ENCODE peak calls at places on chromosomes 16 and 17, in five cellular contexts. F, Z, A, D and G are unnamed samples.

GRCh38 chr16:4077083-4077714 is 39.0 kb downstream of the ADCY9 start:
- DNase-seq in F (no peak), Z (no peak), A (no peak), D (no peak), G (no peak)

GRCh38 chr16:3317315-3317999 is 12.2 kb downstream of the ZNF75A start:
- DNase-seq in F (no peak), Z (peak), A (no peak), D (no peak), G (no peak)

GRCh38 chr16:64202571-64202970 is 919.3 kb downstream of the CDH11 start:
- DNase-seq in F (no peak), Z (no peak), A (no peak), D (no peak), G (no peak)

GRCh38 chr17:75267403-75268232 is 3.4 kb downstream of the MIF4GD start:
- DNase-seq in F (no peak), Z (no peak), A (no peak), D (no peak), G (no peak)

GRCh38 chr17:35708149-35708548 is 23.3 kb upstream of the RASL10B start:
- DNase-seq in F (no peak), Z (no peak), A (no peak), D (no peak), G (no peak)

GRCh38 chr17:50534222-50534978 is 1.9 kb downstream of the EPN3 start:
- DNase-seq in F (no peak), Z (no peak), A (no peak), D (no peak), G (no peak)

GRCh38 chr16:3155972-3156371 is 21.1 kb downstream of the ZNF213 start:
- DNase-seq in F (no peak), Z (no peak), A (no peak), D (no peak), G (no peak)

GRCh38 chr16:1532081-1532760 is 1.2 kb upstream of the TMEM204 start:
- DNase-seq in F (no peak), Z (peak), A (peak), D (no peak), G (no peak)

GRCh38 chr17:70109497-70109896 is 34.5 kb downstream of the KCNJ16 start:
- DNase-seq in F (no peak), Z (no peak), A (peak), D (no peak), G (no peak)

GRCh38 chr16:16890964-16891363 is 512.0 kb downstream of the NPIPA7 start:
- DNase-seq in F (no peak), Z (no peak), A (no peak), D (no peak), G (no peak)

GRCh38 chr17:31834448-31834847 is 24.6 kb downstream of the COPRS start:
- DNase-seq in F (no peak), Z (no peak), A (no peak), D (no peak), G (no peak)

GRCh38 chr17:66508896-66509843 is 206.8 kb downstream of the PRKCA start:
- DNase-seq in F (no peak), Z (peak), A (no peak), D (no peak), G (peak)

GRCh38 chr17:75010683-75011406 is 1.6 kb upstream of the MRPL58 start:
- DNase-seq in F (no peak), Z (peak), A (peak), D (no peak), G (no peak)

GRCh38 chr16:2008631-2009301 is 855 bp downstream of the ZNF598 start:
- DNase-seq in F (no peak), Z (peak), A (no peak), D (no peak), G (peak)

GRCh38 chr16:7653746-7654145 is 321.1 kb downstream of the RBFOX1 start:
- DNase-seq in F (no peak), Z (no peak), A (no peak), D (no peak), G (no peak)

GRCh38 chr16:27475561-27475960 is 73.6 kb downstream of the IL21R start:
- DNase-seq in F (no peak), Z (peak), A (no peak), D (peak), G (no peak)

GRCh38 chr17:42287305-42288077 is 807 bp upstream of the STAT5A start:
- DNase-seq in F (no peak), Z (no peak), A (peak), D (no peak), G (no peak)

GRCh38 chr17:50280068-50280467 is 5.8 kb downstream of the TMEM92 start:
- DNase-seq in F (no peak), Z (no peak), A (no peak), D (no peak), G (no peak)

GRCh38 chr17:73197141-73197540 is 4.3 kb downstream of the COG1 start:
- DNase-seq in F (no peak), Z (no peak), A (no peak), D (no peak), G (no peak)

GRCh38 chr16:76204249-76204648 is 73.0 kb upstream of the CNTNAP4 start:
- DNase-seq in F (no peak), Z (no peak), A (no peak), D (no peak), G (no peak)

GRCh38 chr16:4330277-4330882 is 14.5 kb downstream of the GLIS2 start:
- DNase-seq in F (peak), Z (peak), A (peak), D (no peak), G (peak)

GRCh38 chr16:49024896-49025295 is 256.7 kb downstream of the CBLN1 start:
- DNase-seq in F (no peak), Z (no peak), A (no peak), D (no peak), G (no peak)

GRCh38 chr17:9408381-9408780 is 167.2 kb downstream of the STX8 start:
- DNase-seq in F (no peak), Z (peak), A (no peak), D (no peak), G (no peak)